ENCODE peak calls at places on chromosomes 2 and 18, in eight cellular contexts. One of them, this sample, is unnamed.

GRCh38 chr2:133606616-133607015 is 38.4 kb upstream of the NCKAP5 start:
- DNase-seq in heart left ventricle: no peak
- DNase-seq in GM23338: no peak
- DNase-seq in cardiac fibroblast: no peak
- DNase-seq in psoas muscle: no peak
- DNase-seq in endothelial cell: no peak
- DNase-seq in omental fat pad: no peak
- DNase-seq in GM20000: no peak
- DNase-seq in this sample: no peak

GRCh38 chr2:57330447-57330846 is 716.2 kb upstream of the VRK2 start:
- DNase-seq in heart left ventricle: no peak
- DNase-seq in GM23338: peak
- DNase-seq in cardiac fibroblast: peak
- DNase-seq in psoas muscle: no peak
- DNase-seq in endothelial cell: no peak
- DNase-seq in omental fat pad: no peak
- DNase-seq in GM20000: no peak
- DNase-seq in this sample: no peak

GRCh38 chr2:218259099-218259921 is 1.5 kb upstream of the GPBAR1 start:
- DNase-seq in heart left ventricle: peak
- DNase-seq in GM23338: peak
- DNase-seq in cardiac fibroblast: peak
- DNase-seq in psoas muscle: peak
- DNase-seq in endothelial cell: no peak
- DNase-seq in omental fat pad: no peak
- DNase-seq in GM20000: no peak
- DNase-seq in this sample: no peak

GRCh38 chr18:33573193-33573592 is 4.8 kb upstream of the ASXL3 start:
- DNase-seq in heart left ventricle: no peak
- DNase-seq in GM23338: no peak
- DNase-seq in cardiac fibroblast: no peak
- DNase-seq in psoas muscle: no peak
- DNase-seq in endothelial cell: no peak
- DNase-seq in omental fat pad: no peak
- DNase-seq in GM20000: no peak
- DNase-seq in this sample: no peak

GRCh38 chr2:102826904-102827303 is 65.1 kb downstream of the TMEM182 start:
- DNase-seq in heart left ventricle: peak
- DNase-seq in GM23338: peak
- DNase-seq in cardiac fibroblast: no peak
- DNase-seq in psoas muscle: peak
- DNase-seq in endothelial cell: no peak
- DNase-seq in omental fat pad: no peak
- DNase-seq in GM20000: no peak
- DNase-seq in this sample: no peak

GRCh38 chr18:38611036-38611964 is 1045.7 kb upstream of the CELF4 start:
- DNase-seq in heart left ventricle: peak
- DNase-seq in GM23338: no peak
- DNase-seq in cardiac fibroblast: no peak
- DNase-seq in psoas muscle: no peak
- DNase-seq in endothelial cell: no peak
- DNase-seq in omental fat pad: no peak
- DNase-seq in GM20000: peak
- DNase-seq in this sample: no peak

GRCh38 chr2:121489284-121489683 is 41.4 kb upstream of the RNU4ATAC start:
- DNase-seq in heart left ventricle: no peak
- DNase-seq in GM23338: no peak
- DNase-seq in cardiac fibroblast: peak
- DNase-seq in psoas muscle: no peak
- DNase-seq in endothelial cell: no peak
- DNase-seq in omental fat pad: no peak
- DNase-seq in GM20000: no peak
- DNase-seq in this sample: peak

GRCh38 chr2:188322569-188323531 is 31.2 kb downstream of the GULP1 start:
- DNase-seq in heart left ventricle: no peak
- DNase-seq in GM23338: no peak
- DNase-seq in cardiac fibroblast: peak
- DNase-seq in psoas muscle: no peak
- DNase-seq in endothelial cell: no peak
- DNase-seq in omental fat pad: no peak
- DNase-seq in GM20000: no peak
- DNase-seq in this sample: peak

GRCh38 chr2:121350884-121351283 is 65.9 kb upstream of the TFCP2L1 start:
- DNase-seq in heart left ventricle: no peak
- DNase-seq in GM23338: no peak
- DNase-seq in cardiac fibroblast: no peak
- DNase-seq in psoas muscle: no peak
- DNase-seq in endothelial cell: no peak
- DNase-seq in omental fat pad: no peak
- DNase-seq in GM20000: no peak
- DNase-seq in this sample: no peak

GRCh38 chr2:200275281-200276103 is 31.0 kb upstream of the SPATS2L start:
- DNase-seq in heart left ventricle: no peak
- DNase-seq in GM23338: no peak
- DNase-seq in cardiac fibroblast: no peak
- DNase-seq in psoas muscle: no peak
- DNase-seq in endothelial cell: no peak
- DNase-seq in omental fat pad: no peak
- DNase-seq in GM20000: no peak
- DNase-seq in this sample: no peak

GRCh38 chr2:196315388-196316049 is 144.1 kb upstream of the STK17B start:
- DNase-seq in heart left ventricle: no peak
- DNase-seq in GM23338: no peak
- DNase-seq in cardiac fibroblast: peak
- DNase-seq in psoas muscle: no peak
- DNase-seq in endothelial cell: no peak
- DNase-seq in omental fat pad: no peak
- DNase-seq in GM20000: no peak
- DNase-seq in this sample: no peak

GRCh38 chr2:134074619-134075018 is 179.3 kb upstream of the MGAT5 start:
- DNase-seq in heart left ventricle: no peak
- DNase-seq in GM23338: no peak
- DNase-seq in cardiac fibroblast: no peak
- DNase-seq in psoas muscle: no peak
- DNase-seq in endothelial cell: no peak
- DNase-seq in omental fat pad: no peak
- DNase-seq in GM20000: no peak
- DNase-seq in this sample: no peak

GRCh38 chr2:111698743-111699554 is 185.0 kb downstream of the ANAPC1 start:
- DNase-seq in heart left ventricle: peak
- DNase-seq in GM23338: peak
- DNase-seq in cardiac fibroblast: peak
- DNase-seq in psoas muscle: peak
- DNase-seq in endothelial cell: no peak
- DNase-seq in omental fat pad: peak
- DNase-seq in GM20000: no peak
- DNase-seq in this sample: peak
- TF ChIP-seq CTCF in heart left ventricle: no peak
- TF ChIP-seq CTCF in GM23338: no peak
- TF ChIP-seq CTCF in cardiac fibroblast: peak
- TF ChIP-seq CTCF in psoas muscle: no peak
- TF ChIP-seq CTCF in endothelial cell: no peak
- TF ChIP-seq CTCF in omental fat pad: no peak
- TF ChIP-seq CTCF in GM20000: no peak
- TF ChIP-seq CTCF in this sample: peak

DNA sequence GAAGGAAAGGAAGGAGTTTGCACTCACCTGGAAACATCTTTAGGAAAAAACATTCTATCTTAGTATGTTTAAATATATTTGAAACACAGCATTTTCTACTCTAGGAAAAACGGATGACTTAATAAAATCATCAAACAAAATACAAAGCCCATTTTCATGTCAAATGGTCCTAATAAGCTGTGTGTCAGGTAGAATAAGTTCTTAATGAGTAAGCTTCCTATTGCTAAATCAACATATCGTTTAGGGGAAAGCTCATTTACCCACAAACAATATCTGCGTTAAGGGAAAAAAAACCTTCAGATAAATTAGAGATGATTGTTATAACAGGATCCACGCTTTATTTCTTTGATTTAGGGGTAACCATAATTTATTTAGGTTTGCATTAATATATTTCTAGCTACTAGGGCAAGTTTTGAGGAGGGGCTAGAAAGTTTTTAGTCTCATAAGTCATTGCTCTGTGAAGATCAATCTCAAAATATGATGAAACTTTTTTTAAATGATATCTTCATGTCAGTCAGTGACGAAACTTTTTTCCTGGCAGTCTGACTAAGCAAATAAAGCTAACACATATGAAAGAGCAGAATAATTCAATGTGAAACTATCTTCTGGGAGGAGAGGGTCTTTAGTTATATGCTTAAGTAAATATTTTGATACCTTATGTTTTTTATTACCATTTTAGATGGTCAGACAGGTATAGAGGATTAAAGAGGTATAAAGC is 147.1 kb downstream of the WDSUB1 start:
- DNase-seq in heart left ventricle: no peak
- DNase-seq in GM23338: no peak
- DNase-seq in cardiac fibroblast: peak
- DNase-seq in psoas muscle: no peak
- DNase-seq in endothelial cell: no peak
- DNase-seq in omental fat pad: no peak
- DNase-seq in GM20000: no peak
- DNase-seq in this sample: no peak
- TF ChIP-seq CTCF in heart left ventricle: no peak
- TF ChIP-seq CTCF in GM23338: no peak
- TF ChIP-seq CTCF in cardiac fibroblast: no peak
- TF ChIP-seq CTCF in psoas muscle: no peak
- TF ChIP-seq CTCF in endothelial cell: no peak
- TF ChIP-seq CTCF in omental fat pad: no peak
- TF ChIP-seq CTCF in GM20000: no peak
- TF ChIP-seq CTCF in this sample: no peak

GRCh38 chr2:69211111-69211510 is 175.9 kb downstream of the GFPT1 start:
- DNase-seq in heart left ventricle: no peak
- DNase-seq in GM23338: no peak
- DNase-seq in cardiac fibroblast: peak
- DNase-seq in psoas muscle: no peak
- DNase-seq in endothelial cell: no peak
- DNase-seq in omental fat pad: no peak
- DNase-seq in GM20000: no peak
- DNase-seq in this sample: no peak

GRCh38 chr2:69205491-69205890 is 181.5 kb downstream of the GFPT1 start:
- DNase-seq in heart left ventricle: no peak
- DNase-seq in GM23338: no peak
- DNase-seq in cardiac fibroblast: no peak
- DNase-seq in psoas muscle: no peak
- DNase-seq in endothelial cell: no peak
- DNase-seq in omental fat pad: no peak
- DNase-seq in GM20000: no peak
- DNase-seq in this sample: no peak

GRCh38 chr2:69209482-69209881 is 177.5 kb downstream of the GFPT1 start:
- DNase-seq in heart left ventricle: no peak
- DNase-seq in GM23338: peak
- DNase-seq in cardiac fibroblast: no peak
- DNase-seq in psoas muscle: no peak
- DNase-seq in endothelial cell: no peak
- DNase-seq in omental fat pad: no peak
- DNase-seq in GM20000: no peak
- DNase-seq in this sample: no peak

GRCh38 chr2:69210386-69210785 is 176.6 kb downstream of the GFPT1 start:
- DNase-seq in heart left ventricle: no peak
- DNase-seq in GM23338: no peak
- DNase-seq in cardiac fibroblast: no peak
- DNase-seq in psoas muscle: no peak
- DNase-seq in endothelial cell: no peak
- DNase-seq in omental fat pad: no peak
- DNase-seq in GM20000: no peak
- DNase-seq in this sample: no peak

GRCh38 chr2:69208023-69208595 is 178.9 kb downstream of the GFPT1 start:
- DNase-seq in heart left ventricle: no peak
- DNase-seq in GM23338: no peak
- DNase-seq in cardiac fibroblast: no peak
- DNase-seq in psoas muscle: no peak
- DNase-seq in endothelial cell: no peak
- DNase-seq in omental fat pad: no peak
- DNase-seq in GM20000: no peak
- DNase-seq in this sample: no peak
- TF ChIP-seq CTCF in heart left ventricle: no peak
- TF ChIP-seq CTCF in GM23338: peak
- TF ChIP-seq CTCF in cardiac fibroblast: peak
- TF ChIP-seq CTCF in psoas muscle: no peak
- TF ChIP-seq CTCF in endothelial cell: no peak
- TF ChIP-seq CTCF in omental fat pad: no peak
- TF ChIP-seq CTCF in GM20000: no peak
- TF ChIP-seq CTCF in this sample: no peak

GRCh38 chr2:94869131-94869530 is 2.1 kb upstream of the TEKT4 start:
- DNase-seq in heart left ventricle: peak
- DNase-seq in GM23338: no peak
- DNase-seq in cardiac fibroblast: no peak
- DNase-seq in psoas muscle: no peak
- DNase-seq in endothelial cell: no peak
- DNase-seq in omental fat pad: no peak
- DNase-seq in GM20000: no peak
- DNase-seq in this sample: no peak

GRCh38 chr2:94871226-94872087 is at the start of gene TEKT4:
- DNase-seq in heart left ventricle: peak
- DNase-seq in GM23338: peak
- DNase-seq in cardiac fibroblast: no peak
- DNase-seq in psoas muscle: no peak
- DNase-seq in endothelial cell: peak
- DNase-seq in omental fat pad: no peak
- DNase-seq in GM20000: no peak
- DNase-seq in this sample: no peak

GRCh38 chr2:94872088-94872618 is 923 bp downstream of the TEKT4 start:
- DNase-seq in heart left ventricle: no peak
- DNase-seq in GM23338: no peak
- DNase-seq in cardiac fibroblast: no peak
- DNase-seq in psoas muscle: no peak
- DNase-seq in endothelial cell: no peak
- DNase-seq in omental fat pad: no peak
- DNase-seq in GM20000: no peak
- DNase-seq in this sample: no peak

GRCh38 chr2:94869552-94870391 is 1.5 kb upstream of the TEKT4 start:
- DNase-seq in heart left ventricle: no peak
- DNase-seq in GM23338: no peak
- DNase-seq in cardiac fibroblast: no peak
- DNase-seq in psoas muscle: no peak
- DNase-seq in endothelial cell: no peak
- DNase-seq in omental fat pad: no peak
- DNase-seq in GM20000: no peak
- DNase-seq in this sample: no peak

DNA sequence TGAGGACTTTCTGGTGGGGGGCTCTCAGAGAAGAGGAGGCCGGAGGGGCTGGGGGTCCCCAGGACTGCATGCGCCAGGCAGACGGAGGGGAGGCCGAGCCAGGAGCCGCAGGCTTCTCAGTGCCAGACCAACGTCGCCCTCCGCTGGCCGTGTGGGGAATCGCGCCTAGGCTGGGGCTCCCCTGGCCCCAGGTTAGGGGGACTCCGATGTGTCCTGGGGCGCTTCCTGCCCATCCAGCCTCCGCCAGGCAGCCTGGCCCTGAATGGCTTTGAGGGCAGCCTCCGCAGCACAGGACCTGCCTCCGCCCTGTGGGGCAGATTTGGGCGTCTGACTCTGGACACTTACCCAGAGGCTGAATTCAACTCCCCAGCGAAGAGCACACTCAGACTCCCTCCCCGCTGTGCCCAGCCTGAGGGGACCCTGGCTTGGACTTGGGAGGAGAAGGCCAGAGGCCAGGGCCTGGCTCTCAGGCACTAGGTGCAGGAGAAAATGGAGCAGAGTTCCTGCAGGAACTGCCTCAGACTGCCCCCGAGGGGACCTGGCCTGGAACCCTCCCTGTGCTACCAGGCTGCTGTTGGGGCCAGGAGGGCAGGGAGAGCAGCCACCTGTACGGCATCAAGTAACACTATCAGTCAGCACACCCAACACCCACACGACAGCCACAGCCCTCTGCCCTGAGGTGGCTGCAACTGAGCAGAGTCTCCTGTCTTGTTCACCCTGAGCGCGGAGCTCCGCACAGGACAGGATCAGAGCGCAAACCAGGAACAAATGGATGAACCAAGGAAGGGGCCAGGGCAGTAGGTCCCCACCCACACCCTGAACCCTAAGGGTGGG is 621 bp upstream of the TEKT4 start:
- DNase-seq in heart left ventricle: peak
- DNase-seq in GM23338: peak
- DNase-seq in cardiac fibroblast: no peak
- DNase-seq in psoas muscle: no peak
- DNase-seq in endothelial cell: peak
- DNase-seq in omental fat pad: no peak
- DNase-seq in GM20000: no peak
- DNase-seq in this sample: no peak
- TF ChIP-seq CTCF in heart left ventricle: peak
- TF ChIP-seq CTCF in GM23338: peak
- TF ChIP-seq CTCF in cardiac fibroblast: peak
- TF ChIP-seq CTCF in psoas muscle: no peak
- TF ChIP-seq CTCF in endothelial cell: peak
- TF ChIP-seq CTCF in omental fat pad: no peak
- TF ChIP-seq CTCF in GM20000: peak
- TF ChIP-seq CTCF in this sample: peak

This sample was measured in LNCaP clone FGC.